ENCODE peak calls at places on chromosomes 11 and 22, in four cellular contexts. A is RWPE2, V is mucosa of descending colon, X is stomach. G is an unnamed sample.

GRCh38 chr22:43996170-43996980 is 27.7 kb upstream of the PARVB start:
- DNase-seq in A (no peak), V (peak), X (peak), G (no peak)

GRCh38 chr22:33247758-33248157 is 189.6 kb upstream of the SYN3 start:
- DNase-seq in A (no peak), V (no peak), X (no peak), G (no peak)

GRCh38 chr11:7457211-7457610 is 28.1 kb upstream of the OLFML1 start:
- DNase-seq in A (no peak), V (no peak), X (no peak), G (peak)

GRCh38 chr11:118918128-118918685 is 7.5 kb downstream of the BCL9L start:
- DNase-seq in A (peak), V (peak), X (peak), G (peak)

GRCh38 chr11:1917523-1918435 is 1.7 kb upstream of the TNNT3 start:
- DNase-seq in A (no peak), V (no peak), X (no peak), G (no peak)

GRCh38 chr11:114275295-114275694 is 20.9 kb upstream of the NNMT start:
- DNase-seq in A (no peak), V (no peak), X (no peak), G (no peak)

GRCh38 chr11:44171518-44171917 is 76.0 kb downstream of the EXT2 start:
- DNase-seq in A (no peak), V (no peak), X (no peak), G (no peak)

GRCh38 chr22:37244114-37244921 is at the start of gene RAC2:
- DNase-seq in A (peak), V (peak), X (peak), G (peak)

GRCh38 chr22:44335903-44336803 is 23.4 kb upstream of the SHISAL1 start:
- DNase-seq in A (no peak), V (no peak), X (peak), G (peak)

GRCh38 chr11:34356576-34356917 is 1.3 kb downstream of the ABTB2 start:
- DNase-seq in A (peak), V (no peak), X (no peak), G (peak)
- H3K4me3 ChIP-seq in A (peak), V (peak), X (peak), G (peak)

GRCh38 chr11:100525197-100525596 is 161.9 kb upstream of the ARHGAP42 start:
- DNase-seq in A (no peak), V (no peak), X (no peak), G (peak)

GRCh38 chr11:100528872-100529416 is 158.1 kb upstream of the ARHGAP42 start:
- DNase-seq in A (no peak), V (no peak), X (no peak), G (no peak)

DNA sequence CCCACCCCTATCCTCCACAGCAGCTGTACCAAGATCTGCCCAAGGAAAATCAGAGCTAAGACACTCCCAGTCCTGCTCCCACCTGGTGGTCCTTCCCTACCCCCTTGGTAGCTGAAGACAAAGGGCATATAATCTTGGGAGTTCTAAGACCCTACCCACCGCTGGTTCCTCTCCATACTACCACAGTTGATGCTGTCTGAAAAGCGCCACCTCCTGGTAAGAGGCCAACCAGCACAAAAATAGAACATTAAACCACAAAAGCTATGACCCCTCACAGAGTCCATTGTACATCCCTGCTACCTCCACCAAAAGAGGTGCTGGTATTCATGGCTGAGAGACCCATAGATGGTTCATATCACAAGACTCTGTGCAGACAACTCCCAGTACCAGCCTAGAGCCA is 161.5 kb upstream of the ARHGAP42 start:
- DNase-seq in A (no peak), V (no peak), X (no peak), G (peak)
- TF ChIP-seq CTCF in A (no peak), V (no peak), X (no peak), G (peak)

DNA sequence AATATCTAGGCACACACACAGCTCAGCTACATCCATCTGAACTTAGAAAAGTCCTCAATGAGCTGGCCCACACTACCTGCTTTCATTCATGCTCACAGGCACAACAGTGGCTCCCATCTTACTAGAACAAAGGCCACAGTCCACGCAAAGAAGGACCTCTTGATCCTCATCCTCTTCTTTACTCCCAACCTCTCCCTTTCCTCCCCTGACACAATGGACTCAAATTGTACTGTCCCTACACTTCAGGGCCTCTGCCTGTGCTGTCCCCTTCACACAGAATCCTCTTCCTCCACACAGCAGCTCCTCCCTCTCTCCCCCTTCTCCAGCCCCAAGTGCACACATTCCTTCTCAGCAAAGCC is 12.7 kb downstream of the SMCO4 start:
- DNase-seq in A (no peak), V (no peak), X (no peak), G (no peak)
- H3K4me3 ChIP-seq in A (no peak), V (no peak), X (no peak), G (no peak)

DNA sequence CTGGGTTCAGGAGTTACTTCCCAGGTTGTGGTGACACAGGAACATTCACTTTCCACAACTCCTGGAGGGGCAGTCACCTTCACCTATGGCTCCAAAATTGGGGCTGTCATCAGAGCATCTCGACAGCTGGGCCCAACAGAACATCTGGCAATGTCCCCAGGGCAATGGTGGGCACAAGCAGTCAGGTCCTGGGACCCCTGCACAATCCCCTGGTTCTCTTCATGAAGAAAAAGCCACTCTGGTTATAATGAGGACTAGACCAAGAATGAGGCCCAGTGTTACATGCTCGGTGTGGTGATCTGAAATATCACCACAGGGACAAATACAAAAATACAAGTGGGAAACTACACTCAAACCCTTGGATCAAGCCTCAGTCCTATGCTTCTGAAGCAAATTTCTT is 89.0 kb upstream of the VPREB1 start:
- DNase-seq in A (no peak), V (no peak), X (no peak), G (no peak)
- TF ChIP-seq CTCF in A (no peak), V (no peak), X (no peak), G (no peak)

GRCh38 chr11:62607729-62608128 is 4.8 kb downstream of the EML3 start:
- DNase-seq in A (no peak), V (no peak), X (no peak), G (no peak)
- H3K4me3 ChIP-seq in A (no peak), V (no peak), X (no peak), G (no peak)

GRCh38 chr11:46918087-46918751 is at the start of gene LRP4:
- DNase-seq in A (no peak), V (peak), X (peak), G (peak)
- TF ChIP-seq CTCF in A (no peak), V (no peak), X (no peak), G (no peak)

GRCh38 chr11:102118937-102119336 is 8.7 kb downstream of the YAP1 start:
- DNase-seq in A (no peak), V (no peak), X (no peak), G (peak)

GRCh38 chr11:102121329-102121728 is 11.1 kb downstream of the YAP1 start:
- DNase-seq in A (no peak), V (no peak), X (no peak), G (no peak)

GRCh38 chr11:102120437-102120935 is 10.2 kb downstream of the YAP1 start:
- DNase-seq in A (no peak), V (no peak), X (no peak), G (peak)

GRCh38 chr11:102117472-102118113 is 7.3 kb downstream of the YAP1 start:
- DNase-seq in A (no peak), V (no peak), X (no peak), G (no peak)

DNA sequence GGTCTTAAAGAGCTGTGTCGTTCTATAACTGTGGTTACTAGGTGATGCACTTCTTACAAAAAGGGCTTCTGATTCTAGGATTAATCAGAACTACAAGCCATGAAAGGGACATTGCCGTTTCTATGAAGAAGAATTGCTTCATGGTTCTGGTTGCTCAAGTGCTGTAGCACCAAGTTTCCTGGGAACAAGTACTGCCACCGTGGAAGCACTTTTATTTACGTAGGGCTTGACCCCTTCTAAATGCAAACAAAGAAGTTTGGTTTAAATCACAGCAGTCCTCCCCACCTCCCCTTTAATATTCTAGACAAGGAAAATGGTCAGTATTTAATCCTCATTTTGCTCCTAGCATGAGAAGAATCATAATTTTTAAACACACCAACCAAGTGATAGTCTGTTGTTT is 9.8 kb downstream of the YAP1 start:
- DNase-seq in A (no peak), V (no peak), X (no peak), G (peak)
- H3K4me3 ChIP-seq in A (no peak), V (no peak), X (no peak), G (no peak)

DNA sequence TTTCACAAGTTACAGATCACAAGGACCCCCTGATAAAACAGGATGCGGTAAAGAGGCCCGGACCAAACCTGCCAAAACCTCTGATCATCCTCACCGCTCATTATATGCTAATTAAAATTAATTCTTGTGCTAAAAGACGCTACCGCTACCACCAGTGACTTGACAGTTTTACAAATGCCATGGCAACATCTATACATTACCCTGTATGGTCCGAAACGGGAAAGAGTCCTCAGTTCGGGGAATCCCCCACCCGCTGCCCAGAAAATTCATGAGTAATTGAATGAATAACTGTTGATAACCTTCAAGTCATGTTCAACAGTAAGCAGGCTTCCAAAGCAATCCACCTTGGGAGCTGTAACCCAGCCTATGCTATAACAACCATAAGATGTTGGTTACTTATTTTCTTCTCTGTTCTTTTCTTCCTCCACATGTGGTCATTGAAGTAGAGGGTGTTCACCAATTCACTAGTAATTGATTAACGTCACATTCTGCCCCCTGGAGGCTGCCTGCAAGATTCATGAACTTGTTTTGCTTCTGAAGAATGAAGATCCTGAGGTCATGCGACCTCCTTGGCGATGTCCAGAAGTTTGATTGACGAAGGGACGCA is 20.6 kb downstream of the APOBEC3H start:
- DNase-seq in A (no peak), V (peak), X (peak), G (peak)
- TF ChIP-seq CTCF in A (peak), V (no peak), X (no peak), G (peak)

G was measured in epithelial cell of esophagus.